ENCODE peak calls at places on chromosomes 5 and 9, in nine cellular contexts. One of them, this sample, is unnamed.

GRCh38 chr9:26219961-26220360 is 541.7 kb upstream of the TUSC1 start:
- DNase-seq in WERI-Rb-1: no peak
- DNase-seq in fibroblast of pulmonary artery: peak
- DNase-seq in psoas muscle: no peak
- DNase-seq in fibroblast of the aortic adventitia: no peak
- DNase-seq in AG10803: no peak
- DNase-seq in IMR-90: no peak
- DNase-seq in right atrium auricular region: no peak
- DNase-seq in CD4-positive, CD25-positive, alpha-beta regulatory T cell: no peak
- DNase-seq in this sample: no peak

GRCh38 chr5:60196382-60197113 is 303.0 kb upstream of the PDE4D start:
- DNase-seq in WERI-Rb-1: no peak
- DNase-seq in fibroblast of pulmonary artery: peak
- DNase-seq in psoas muscle: peak
- DNase-seq in fibroblast of the aortic adventitia: peak
- DNase-seq in AG10803: peak
- DNase-seq in IMR-90: peak
- DNase-seq in right atrium auricular region: no peak
- DNase-seq in CD4-positive, CD25-positive, alpha-beta regulatory T cell: no peak
- DNase-seq in this sample: peak

GRCh38 chr5:59358497-59358896 is 535.0 kb downstream of the PDE4D start:
- DNase-seq in WERI-Rb-1: peak
- DNase-seq in fibroblast of pulmonary artery: peak
- DNase-seq in psoas muscle: peak
- DNase-seq in fibroblast of the aortic adventitia: peak
- DNase-seq in AG10803: no peak
- DNase-seq in IMR-90: peak
- DNase-seq in right atrium auricular region: no peak
- DNase-seq in CD4-positive, CD25-positive, alpha-beta regulatory T cell: no peak
- DNase-seq in this sample: no peak

GRCh38 chr9:129070670-129071525 is 10.0 kb upstream of the DOLPP1 start:
- DNase-seq in WERI-Rb-1: no peak
- DNase-seq in fibroblast of pulmonary artery: no peak
- DNase-seq in psoas muscle: no peak
- DNase-seq in fibroblast of the aortic adventitia: no peak
- DNase-seq in AG10803: no peak
- DNase-seq in IMR-90: no peak
- DNase-seq in right atrium auricular region: no peak
- DNase-seq in CD4-positive, CD25-positive, alpha-beta regulatory T cell: no peak
- DNase-seq in this sample: no peak

GRCh38 chr5:146334074-146334533 is 4.5 kb upstream of the POU4F3 start:
- DNase-seq in WERI-Rb-1: no peak
- DNase-seq in fibroblast of pulmonary artery: no peak
- DNase-seq in psoas muscle: no peak
- DNase-seq in fibroblast of the aortic adventitia: no peak
- DNase-seq in AG10803: no peak
- DNase-seq in IMR-90: no peak
- DNase-seq in right atrium auricular region: no peak
- DNase-seq in CD4-positive, CD25-positive, alpha-beta regulatory T cell: no peak
- DNase-seq in this sample: no peak

GRCh38 chr9:110140276-110140675 is 67.7 kb downstream of the C9orf152 start:
- DNase-seq in WERI-Rb-1: no peak
- DNase-seq in fibroblast of pulmonary artery: no peak
- DNase-seq in psoas muscle: no peak
- DNase-seq in fibroblast of the aortic adventitia: no peak
- DNase-seq in AG10803: no peak
- DNase-seq in IMR-90: no peak
- DNase-seq in right atrium auricular region: no peak
- DNase-seq in CD4-positive, CD25-positive, alpha-beta regulatory T cell: no peak
- DNase-seq in this sample: no peak

GRCh38 chr5:159877894-159878448 is 38.3 kb upstream of the ADRA1B start:
- DNase-seq in WERI-Rb-1: no peak
- DNase-seq in fibroblast of pulmonary artery: peak
- DNase-seq in psoas muscle: peak
- DNase-seq in fibroblast of the aortic adventitia: peak
- DNase-seq in AG10803: no peak
- DNase-seq in IMR-90: no peak
- DNase-seq in right atrium auricular region: no peak
- DNase-seq in CD4-positive, CD25-positive, alpha-beta regulatory T cell: no peak
- DNase-seq in this sample: no peak

GRCh38 chr5:107724642-107725041 is 53.9 kb upstream of the EFNA5 start:
- DNase-seq in WERI-Rb-1: no peak
- DNase-seq in fibroblast of pulmonary artery: no peak
- DNase-seq in psoas muscle: no peak
- DNase-seq in fibroblast of the aortic adventitia: no peak
- DNase-seq in AG10803: no peak
- DNase-seq in IMR-90: no peak
- DNase-seq in right atrium auricular region: no peak
- DNase-seq in CD4-positive, CD25-positive, alpha-beta regulatory T cell: no peak
- DNase-seq in this sample: no peak

GRCh38 chr9:1871486-1872181 is 143.5 kb upstream of the SMARCA2 start:
- DNase-seq in WERI-Rb-1: no peak
- DNase-seq in fibroblast of pulmonary artery: peak
- DNase-seq in psoas muscle: no peak
- DNase-seq in fibroblast of the aortic adventitia: peak
- DNase-seq in AG10803: peak
- DNase-seq in IMR-90: no peak
- DNase-seq in right atrium auricular region: no peak
- DNase-seq in CD4-positive, CD25-positive, alpha-beta regulatory T cell: peak
- DNase-seq in this sample: no peak

GRCh38 chr9:38486056-38486455 is 61.8 kb upstream of the IGFBPL1 start:
- DNase-seq in WERI-Rb-1: no peak
- DNase-seq in fibroblast of pulmonary artery: no peak
- DNase-seq in psoas muscle: no peak
- DNase-seq in fibroblast of the aortic adventitia: no peak
- DNase-seq in AG10803: no peak
- DNase-seq in IMR-90: no peak
- DNase-seq in right atrium auricular region: no peak
- DNase-seq in CD4-positive, CD25-positive, alpha-beta regulatory T cell: no peak
- DNase-seq in this sample: no peak

GRCh38 chr9:69200071-69200470 is 26.0 kb downstream of the TJP2 start:
- DNase-seq in WERI-Rb-1: no peak
- DNase-seq in fibroblast of pulmonary artery: peak
- DNase-seq in psoas muscle: no peak
- DNase-seq in fibroblast of the aortic adventitia: peak
- DNase-seq in AG10803: no peak
- DNase-seq in IMR-90: peak
- DNase-seq in right atrium auricular region: no peak
- DNase-seq in CD4-positive, CD25-positive, alpha-beta regulatory T cell: no peak
- DNase-seq in this sample: no peak

GRCh38 chr5:33890147-33890546 is 1.6 kb downstream of the ADAMTS12 start:
- DNase-seq in WERI-Rb-1: no peak
- DNase-seq in fibroblast of pulmonary artery: peak
- DNase-seq in psoas muscle: no peak
- DNase-seq in fibroblast of the aortic adventitia: peak
- DNase-seq in AG10803: no peak
- DNase-seq in IMR-90: peak
- DNase-seq in right atrium auricular region: no peak
- DNase-seq in CD4-positive, CD25-positive, alpha-beta regulatory T cell: no peak
- DNase-seq in this sample: no peak
- H3K4me3 ChIP-seq in WERI-Rb-1: no peak
- H3K4me3 ChIP-seq in fibroblast of pulmonary artery: peak
- H3K4me3 ChIP-seq in psoas muscle: peak
- H3K4me3 ChIP-seq in fibroblast of the aortic adventitia: peak
- H3K4me3 ChIP-seq in AG10803: peak
- H3K4me3 ChIP-seq in IMR-90: peak
- H3K4me3 ChIP-seq in right atrium auricular region: no peak
- H3K4me3 ChIP-seq in CD4-positive, CD25-positive, alpha-beta regulatory T cell: no peak
- H3K4me3 ChIP-seq in this sample: peak

GRCh38 chr5:181170237-181170830 is 22.9 kb downstream of the OR2V2 start:
- DNase-seq in WERI-Rb-1: no peak
- DNase-seq in fibroblast of pulmonary artery: no peak
- DNase-seq in psoas muscle: no peak
- DNase-seq in fibroblast of the aortic adventitia: no peak
- DNase-seq in AG10803: no peak
- DNase-seq in IMR-90: no peak
- DNase-seq in right atrium auricular region: no peak
- DNase-seq in CD4-positive, CD25-positive, alpha-beta regulatory T cell: no peak
- DNase-seq in this sample: no peak

GRCh38 chr5:181168595-181169118 is 21.3 kb downstream of the OR2V2 start:
- DNase-seq in WERI-Rb-1: no peak
- DNase-seq in fibroblast of pulmonary artery: no peak
- DNase-seq in psoas muscle: no peak
- DNase-seq in fibroblast of the aortic adventitia: no peak
- DNase-seq in AG10803: no peak
- DNase-seq in IMR-90: no peak
- DNase-seq in right atrium auricular region: no peak
- DNase-seq in CD4-positive, CD25-positive, alpha-beta regulatory T cell: no peak
- DNase-seq in this sample: no peak

GRCh38 chr5:181166812-181167733 is 19.7 kb downstream of the OR2V2 start:
- DNase-seq in WERI-Rb-1: no peak
- DNase-seq in fibroblast of pulmonary artery: no peak
- DNase-seq in psoas muscle: no peak
- DNase-seq in fibroblast of the aortic adventitia: no peak
- DNase-seq in AG10803: no peak
- DNase-seq in IMR-90: no peak
- DNase-seq in right atrium auricular region: no peak
- DNase-seq in CD4-positive, CD25-positive, alpha-beta regulatory T cell: no peak
- DNase-seq in this sample: no peak

GRCh38 chr5:181170996-181171395 is 23.6 kb downstream of the OR2V2 start:
- DNase-seq in WERI-Rb-1: no peak
- DNase-seq in fibroblast of pulmonary artery: no peak
- DNase-seq in psoas muscle: no peak
- DNase-seq in fibroblast of the aortic adventitia: no peak
- DNase-seq in AG10803: peak
- DNase-seq in IMR-90: peak
- DNase-seq in right atrium auricular region: no peak
- DNase-seq in CD4-positive, CD25-positive, alpha-beta regulatory T cell: no peak
- DNase-seq in this sample: no peak

DNA sequence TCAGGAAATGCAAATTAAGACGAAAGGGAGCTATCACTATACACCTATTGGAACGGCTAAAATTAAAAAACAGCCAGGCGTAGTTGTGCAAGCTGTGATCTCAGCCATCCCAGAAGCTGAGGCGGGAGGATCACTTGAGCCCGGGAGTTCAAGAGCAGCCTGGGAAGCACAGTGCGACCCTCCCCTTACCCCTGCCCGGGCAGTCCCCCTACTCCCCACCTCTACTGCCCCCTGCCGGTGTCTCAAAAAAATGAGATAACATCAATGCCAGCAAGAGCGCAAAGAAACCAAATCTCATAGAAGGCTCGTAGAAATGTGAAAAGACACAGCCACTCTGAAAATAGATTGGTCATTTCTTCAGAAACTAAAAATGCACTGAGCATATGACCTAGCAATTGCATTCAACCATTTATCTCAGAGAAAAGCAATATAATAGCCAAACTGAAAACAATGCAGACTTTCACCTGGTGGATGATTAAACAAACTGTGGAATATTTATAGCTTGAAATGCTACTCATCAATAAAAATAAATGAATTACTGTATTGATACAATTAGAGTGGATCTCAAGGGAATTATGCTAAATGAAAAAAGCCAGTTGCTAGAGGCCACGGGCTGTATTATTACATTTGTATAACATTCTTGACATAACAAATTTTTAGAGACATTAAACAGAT is 20.6 kb downstream of the OR2V2 start:
- DNase-seq in WERI-Rb-1: peak
- DNase-seq in fibroblast of pulmonary artery: no peak
- DNase-seq in psoas muscle: no peak
- DNase-seq in fibroblast of the aortic adventitia: no peak
- DNase-seq in AG10803: no peak
- DNase-seq in IMR-90: no peak
- DNase-seq in right atrium auricular region: no peak
- DNase-seq in CD4-positive, CD25-positive, alpha-beta regulatory T cell: peak
- DNase-seq in this sample: no peak
- H3K4me3 ChIP-seq in WERI-Rb-1: no peak
- H3K4me3 ChIP-seq in fibroblast of pulmonary artery: no peak
- H3K4me3 ChIP-seq in psoas muscle: no peak
- H3K4me3 ChIP-seq in fibroblast of the aortic adventitia: no peak
- H3K4me3 ChIP-seq in AG10803: no peak
- H3K4me3 ChIP-seq in IMR-90: no peak
- H3K4me3 ChIP-seq in right atrium auricular region: no peak
- H3K4me3 ChIP-seq in CD4-positive, CD25-positive, alpha-beta regulatory T cell: no peak
- H3K4me3 ChIP-seq in this sample: no peak

GRCh38 chr5:167534131-167534530 is 757.3 kb upstream of the WWC1 start:
- DNase-seq in WERI-Rb-1: no peak
- DNase-seq in fibroblast of pulmonary artery: no peak
- DNase-seq in psoas muscle: no peak
- DNase-seq in fibroblast of the aortic adventitia: no peak
- DNase-seq in AG10803: no peak
- DNase-seq in IMR-90: no peak
- DNase-seq in right atrium auricular region: no peak
- DNase-seq in CD4-positive, CD25-positive, alpha-beta regulatory T cell: no peak
- DNase-seq in this sample: no peak
- H3K4me3 ChIP-seq in WERI-Rb-1: no peak
- H3K4me3 ChIP-seq in fibroblast of pulmonary artery: no peak
- H3K4me3 ChIP-seq in psoas muscle: no peak
- H3K4me3 ChIP-seq in fibroblast of the aortic adventitia: no peak
- H3K4me3 ChIP-seq in AG10803: no peak
- H3K4me3 ChIP-seq in IMR-90: no peak
- H3K4me3 ChIP-seq in right atrium auricular region: no peak
- H3K4me3 ChIP-seq in CD4-positive, CD25-positive, alpha-beta regulatory T cell: no peak
- H3K4me3 ChIP-seq in this sample: no peak

GRCh38 chr5:124702442-124703024 is 43.9 kb downstream of the ZNF608 start:
- DNase-seq in WERI-Rb-1: no peak
- DNase-seq in fibroblast of pulmonary artery: no peak
- DNase-seq in psoas muscle: no peak
- DNase-seq in fibroblast of the aortic adventitia: no peak
- DNase-seq in AG10803: no peak
- DNase-seq in IMR-90: no peak
- DNase-seq in right atrium auricular region: no peak
- DNase-seq in CD4-positive, CD25-positive, alpha-beta regulatory T cell: no peak
- DNase-seq in this sample: no peak

GRCh38 chr5:124705577-124705976 is 40.9 kb downstream of the ZNF608 start:
- DNase-seq in WERI-Rb-1: peak
- DNase-seq in fibroblast of pulmonary artery: no peak
- DNase-seq in psoas muscle: no peak
- DNase-seq in fibroblast of the aortic adventitia: no peak
- DNase-seq in AG10803: no peak
- DNase-seq in IMR-90: no peak
- DNase-seq in right atrium auricular region: no peak
- DNase-seq in CD4-positive, CD25-positive, alpha-beta regulatory T cell: no peak
- DNase-seq in this sample: no peak

GRCh38 chr5:124704594-124705284 is 41.7 kb downstream of the ZNF608 start:
- DNase-seq in WERI-Rb-1: no peak
- DNase-seq in fibroblast of pulmonary artery: no peak
- DNase-seq in psoas muscle: no peak
- DNase-seq in fibroblast of the aortic adventitia: no peak
- DNase-seq in AG10803: no peak
- DNase-seq in IMR-90: no peak
- DNase-seq in right atrium auricular region: no peak
- DNase-seq in CD4-positive, CD25-positive, alpha-beta regulatory T cell: no peak
- DNase-seq in this sample: no peak

GRCh38 chr5:124706041-124706440 is 40.4 kb downstream of the ZNF608 start:
- DNase-seq in WERI-Rb-1: no peak
- DNase-seq in fibroblast of pulmonary artery: no peak
- DNase-seq in psoas muscle: no peak
- DNase-seq in fibroblast of the aortic adventitia: no peak
- DNase-seq in AG10803: no peak
- DNase-seq in IMR-90: no peak
- DNase-seq in right atrium auricular region: no peak
- DNase-seq in CD4-positive, CD25-positive, alpha-beta regulatory T cell: no peak
- DNase-seq in this sample: no peak

DNA sequence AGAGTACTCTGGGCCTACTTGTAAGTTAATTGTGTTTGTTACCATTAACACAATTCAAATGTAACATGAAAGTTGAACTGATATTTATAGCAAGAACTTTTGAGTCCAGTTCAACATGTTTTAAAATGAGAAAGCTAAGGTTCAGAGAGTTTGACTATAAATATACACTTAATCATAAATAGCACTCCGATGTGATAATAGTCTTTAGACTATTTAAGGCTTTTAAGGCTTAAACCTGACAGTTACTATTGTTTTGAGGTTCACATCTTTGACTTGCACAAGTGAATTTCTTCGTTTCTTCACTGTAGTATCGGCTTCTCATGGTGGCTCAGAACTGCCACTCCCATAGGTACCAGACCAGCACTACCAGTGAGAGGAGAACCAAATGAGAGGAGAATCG is 42.4 kb downstream of the ZNF608 start:
- DNase-seq in WERI-Rb-1: no peak
- DNase-seq in fibroblast of pulmonary artery: no peak
- DNase-seq in psoas muscle: no peak
- DNase-seq in fibroblast of the aortic adventitia: no peak
- DNase-seq in AG10803: no peak
- DNase-seq in IMR-90: no peak
- DNase-seq in right atrium auricular region: no peak
- DNase-seq in CD4-positive, CD25-positive, alpha-beta regulatory T cell: no peak
- DNase-seq in this sample: no peak
- H3K4me3 ChIP-seq in WERI-Rb-1: no peak
- H3K4me3 ChIP-seq in fibroblast of pulmonary artery: no peak
- H3K4me3 ChIP-seq in psoas muscle: no peak
- H3K4me3 ChIP-seq in fibroblast of the aortic adventitia: no peak
- H3K4me3 ChIP-seq in AG10803: no peak
- H3K4me3 ChIP-seq in IMR-90: no peak
- H3K4me3 ChIP-seq in right atrium auricular region: no peak
- H3K4me3 ChIP-seq in CD4-positive, CD25-positive, alpha-beta regulatory T cell: no peak
- H3K4me3 ChIP-seq in this sample: no peak

This sample was measured in HFF-Myc.